ENCODE peak calls at places on chromosome 11, in ten cellular contexts. D is DND-41; H is CD4-positive, CD25-positive, alpha-beta regulatory T cell; Q is right cardiac atrium; R is left ventricle myocardium inferior; M is lower lobe of right lung; U is HCT116; V is OCI-LY7; Z is PC-9; K is adrenal gland. A is an unnamed sample. For H3K4me1, the result is how much of the 10 kb centered on the place peaks cover.

GRCh38 chr11:123188508-123189165 is 6.4 kb downstream of the CLMP start:
- DNase-seq in D (no peak), H (no peak), K (no peak), U (no peak), V (no peak), M (no peak), Z (no peak), Q (peak), R (no peak), A (no peak)

GRCh38 chr11:109421981-109422590 is at the start of gene C11orf87:
- DNase-seq in D (no peak), H (no peak), K (peak), U (no peak), R (no peak), Z (no peak), M (peak), V (no peak), Q (peak), A (no peak)

GRCh38 chr11:69000831-69001245 is 12.2 kb downstream of the MRGPRF start:
- DNase-seq in U (peak), K (no peak), M (peak), V (no peak), D (no peak), R (no peak), Q (peak), Z (peak), H (no peak), A (peak)

GRCh38 chr11:118660646-118661424 is 18.6 kb downstream of the TREH start:
- DNase-seq in V (no peak), U (no peak), Q (no peak), H (no peak), R (no peak), M (no peak), Z (no peak), D (no peak), K (no peak), A (no peak)

GRCh38 chr11:129846508-129847335 is 31.1 kb downstream of the TMEM45B start:
- DNase-seq in H (no peak), V (peak), U (no peak), M (no peak), Z (peak), D (no peak), R (no peak), Q (no peak), K (no peak), A (peak)

GRCh38 chr11:68998390-68998911 is 14.6 kb downstream of the MRGPRF start:
- DNase-seq in Z (no peak), M (peak), K (no peak), V (no peak), D (peak), Q (no peak), H (no peak), U (no peak), R (no peak), A (peak)

GRCh38 chr11:117396970-117397369 is 69.3 kb downstream of the CEP164 start:
- DNase-seq in M (no peak), R (no peak), D (no peak), U (no peak), V (no peak), Z (no peak), H (no peak), K (no peak), Q (no peak), A (no peak)

GRCh38 chr11:46277313-46277622 is 194 bp upstream of the CREB3L1 start:
- DNase-seq in Q (no peak), U (no peak), K (no peak), H (no peak), V (no peak), Z (no peak), R (no peak), M (no peak), D (no peak), A (peak)

DNA sequence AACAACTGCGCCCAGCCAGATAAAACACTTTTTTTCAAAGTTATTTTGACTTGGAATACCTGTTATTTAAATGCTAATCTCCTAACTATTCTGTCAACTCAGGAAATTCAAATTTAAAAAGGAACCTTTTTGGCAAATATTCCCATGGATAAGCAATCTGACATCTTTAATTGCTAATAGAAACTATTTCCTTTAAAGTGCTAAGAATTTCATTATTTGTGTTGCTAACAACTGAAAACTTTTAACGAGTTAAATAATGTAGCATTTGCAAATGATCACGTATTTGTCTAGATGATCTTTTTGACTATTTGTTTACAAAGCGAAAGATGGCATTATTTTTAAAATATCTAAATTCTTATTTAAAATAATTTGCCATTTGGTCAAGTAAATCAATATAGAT is 28.8 kb downstream of the CSTF3 start:
- DNase-seq in R (no peak), V (no peak), H (no peak), M (no peak), Z (no peak), Q (no peak), D (no peak), U (no peak), K (no peak), A (no peak)
- H3K4me1 ChIP-seq in R (under half), V (under half), H (under half), M (under half), Z (under half), Q (under half), D (under half), U (under half), K (under half), A (under half)

DNA sequence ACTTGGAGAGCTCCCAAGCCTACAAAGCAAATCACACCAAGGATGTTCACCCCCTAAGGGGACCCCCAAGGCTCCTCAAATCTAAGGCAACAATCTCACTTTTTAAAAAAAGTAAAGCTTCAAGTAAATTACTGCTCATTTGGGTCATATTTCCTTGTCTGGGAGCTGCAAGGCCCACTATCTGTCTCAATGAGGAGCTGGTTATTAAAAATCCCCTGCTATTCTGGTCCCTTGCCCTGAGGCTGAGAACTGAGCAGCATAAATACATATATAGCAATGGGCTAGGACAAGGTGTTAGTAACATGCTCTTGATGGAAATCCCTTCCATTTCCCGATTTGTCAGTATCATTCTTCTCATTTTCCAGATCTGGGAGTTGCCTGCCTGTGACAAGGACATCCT is 119.3 kb downstream of the ETS1 start:
- DNase-seq in Q (no peak), R (no peak), D (no peak), U (no peak), V (no peak), K (no peak), Z (no peak), H (no peak), M (no peak), A (no peak)
- H3K4me3 ChIP-seq in Q (no peak), R (no peak), D (no peak), U (peak), V (peak), K (no peak), Z (no peak), H (peak), M (no peak), A (no peak)

GRCh38 chr11:111982019-111982464 is 43.2 kb upstream of the DLAT start:
- DNase-seq in M (peak), Z (peak), H (peak), R (no peak), V (peak), U (peak), Q (peak), D (peak), K (peak), A (no peak)
- H3K27ac ChIP-seq in M (peak), Z (no peak), H (no peak), R (peak), V (no peak), U (no peak), Q (no peak), D (no peak), K (no peak), A (no peak)

GRCh38 chr11:71929491-71929890 is 645 bp downstream of the RNF121 start:
- DNase-seq in Z (no peak), U (no peak), D (no peak), M (no peak), R (no peak), H (no peak), V (no peak), Q (no peak), K (no peak), A (no peak)
- H3K4me1 ChIP-seq in Z (under half), U (under half), D (under half), M (under half), R (half or more), H (under half), V (under half), Q (under half), K (under half), A (under half)

A was measured in SJSA1.